ENCODE peak calls at places on chromosomes 12 and 14, in eight cellular contexts. One of them, this sample, is unnamed.

GRCh38 chr14:56730468-56731145 is 79.7 kb downstream of the OTX2 start:
- DNase-seq in naive thymus-derived CD4-positive, alpha-beta T cell: no peak
- DNase-seq in tibial artery: no peak
- DNase-seq in Panc1: no peak
- DNase-seq in NT2/D1: no peak
- DNase-seq in aorta: no peak
- DNase-seq in iPS DF 6.9: no peak
- DNase-seq in AG10803: no peak
- DNase-seq in this sample: no peak

GRCh38 chr14:50088117-50088515 is 28.3 kb downstream of the VCPKMT start:
- DNase-seq in naive thymus-derived CD4-positive, alpha-beta T cell: no peak
- DNase-seq in tibial artery: no peak
- DNase-seq in Panc1: no peak
- DNase-seq in NT2/D1: no peak
- DNase-seq in aorta: no peak
- DNase-seq in iPS DF 6.9: no peak
- DNase-seq in AG10803: no peak
- DNase-seq in this sample: no peak

GRCh38 chr14:100862277-100862676 is 36.4 kb downstream of the MEG3 start:
- DNase-seq in naive thymus-derived CD4-positive, alpha-beta T cell: no peak
- DNase-seq in tibial artery: no peak
- DNase-seq in Panc1: no peak
- DNase-seq in NT2/D1: no peak
- DNase-seq in aorta: peak
- DNase-seq in iPS DF 6.9: no peak
- DNase-seq in AG10803: peak
- DNase-seq in this sample: no peak

GRCh38 chr12:51923506-51924365 is 16.4 kb downstream of the ACVRL1 start:
- DNase-seq in naive thymus-derived CD4-positive, alpha-beta T cell: peak
- DNase-seq in tibial artery: peak
- DNase-seq in Panc1: peak
- DNase-seq in NT2/D1: no peak
- DNase-seq in aorta: peak
- DNase-seq in iPS DF 6.9: peak
- DNase-seq in AG10803: peak
- DNase-seq in this sample: no peak

GRCh38 chr14:101058571-101058970 is 155.0 kb upstream of the RTL1 start:
- DNase-seq in naive thymus-derived CD4-positive, alpha-beta T cell: no peak
- DNase-seq in tibial artery: no peak
- DNase-seq in Panc1: no peak
- DNase-seq in NT2/D1: no peak
- DNase-seq in aorta: no peak
- DNase-seq in iPS DF 6.9: no peak
- DNase-seq in AG10803: peak
- DNase-seq in this sample: peak

GRCh38 chr12:82910246-82910893 is 223.7 kb downstream of the TMTC2 start:
- DNase-seq in naive thymus-derived CD4-positive, alpha-beta T cell: no peak
- DNase-seq in tibial artery: no peak
- DNase-seq in Panc1: no peak
- DNase-seq in NT2/D1: no peak
- DNase-seq in aorta: no peak
- DNase-seq in iPS DF 6.9: no peak
- DNase-seq in AG10803: no peak
- DNase-seq in this sample: no peak

GRCh38 chr12:120103044-120103338 is 13.6 kb downstream of the RAB35 start:
- DNase-seq in naive thymus-derived CD4-positive, alpha-beta T cell: no peak
- DNase-seq in tibial artery: no peak
- DNase-seq in Panc1: no peak
- DNase-seq in NT2/D1: no peak
- DNase-seq in aorta: no peak
- DNase-seq in iPS DF 6.9: no peak
- DNase-seq in AG10803: no peak
- DNase-seq in this sample: no peak

GRCh38 chr12:47989666-47990065 is 14.6 kb downstream of the COL2A1 start:
- DNase-seq in naive thymus-derived CD4-positive, alpha-beta T cell: no peak
- DNase-seq in tibial artery: peak
- DNase-seq in Panc1: no peak
- DNase-seq in NT2/D1: no peak
- DNase-seq in aorta: no peak
- DNase-seq in iPS DF 6.9: no peak
- DNase-seq in AG10803: no peak
- DNase-seq in this sample: no peak

GRCh38 chr12:9032202-9032964 is 43.0 kb downstream of the KLRG1 start:
- DNase-seq in naive thymus-derived CD4-positive, alpha-beta T cell: no peak
- DNase-seq in tibial artery: no peak
- DNase-seq in Panc1: no peak
- DNase-seq in NT2/D1: no peak
- DNase-seq in aorta: no peak
- DNase-seq in iPS DF 6.9: no peak
- DNase-seq in AG10803: no peak
- DNase-seq in this sample: no peak

GRCh38 chr12:91140660-91141045 is 29.4 kb upstream of the LUM start:
- DNase-seq in naive thymus-derived CD4-positive, alpha-beta T cell: no peak
- DNase-seq in tibial artery: no peak
- DNase-seq in Panc1: no peak
- DNase-seq in NT2/D1: no peak
- DNase-seq in aorta: peak
- DNase-seq in iPS DF 6.9: no peak
- DNase-seq in AG10803: peak
- DNase-seq in this sample: no peak

GRCh38 chr12:132560831-132561783 is 49.3 kb downstream of the LRCOL1 start:
- DNase-seq in naive thymus-derived CD4-positive, alpha-beta T cell: peak
- DNase-seq in tibial artery: no peak
- DNase-seq in Panc1: peak
- DNase-seq in NT2/D1: peak
- DNase-seq in aorta: no peak
- DNase-seq in iPS DF 6.9: no peak
- DNase-seq in AG10803: peak
- DNase-seq in this sample: no peak

GRCh38 chr14:90758959-90759358 is 57.3 kb downstream of the TTC7B start:
- DNase-seq in naive thymus-derived CD4-positive, alpha-beta T cell: no peak
- DNase-seq in tibial artery: peak
- DNase-seq in Panc1: no peak
- DNase-seq in NT2/D1: no peak
- DNase-seq in aorta: peak
- DNase-seq in iPS DF 6.9: no peak
- DNase-seq in AG10803: peak
- DNase-seq in this sample: peak

GRCh38 chr14:58430156-58430555 is 2.6 kb downstream of the KIAA0586 start:
- DNase-seq in naive thymus-derived CD4-positive, alpha-beta T cell: no peak
- DNase-seq in tibial artery: no peak
- DNase-seq in Panc1: no peak
- DNase-seq in NT2/D1: no peak
- DNase-seq in aorta: no peak
- DNase-seq in iPS DF 6.9: no peak
- DNase-seq in AG10803: peak
- DNase-seq in this sample: peak

GRCh38 chr14:26130690-26131089 is 467.1 kb downstream of the NOVA1 start:
- DNase-seq in naive thymus-derived CD4-positive, alpha-beta T cell: no peak
- DNase-seq in tibial artery: no peak
- DNase-seq in Panc1: no peak
- DNase-seq in NT2/D1: no peak
- DNase-seq in aorta: no peak
- DNase-seq in iPS DF 6.9: no peak
- DNase-seq in AG10803: no peak
- DNase-seq in this sample: no peak

GRCh38 chr14:63011609-63012008 is 33.6 kb downstream of the KCNH5 start:
- DNase-seq in naive thymus-derived CD4-positive, alpha-beta T cell: no peak
- DNase-seq in tibial artery: no peak
- DNase-seq in Panc1: no peak
- DNase-seq in NT2/D1: no peak
- DNase-seq in aorta: no peak
- DNase-seq in iPS DF 6.9: no peak
- DNase-seq in AG10803: no peak
- DNase-seq in this sample: no peak

GRCh38 chr14:61321385-61322010 is at the start of gene PRKCH:
- DNase-seq in naive thymus-derived CD4-positive, alpha-beta T cell: peak
- DNase-seq in tibial artery: peak
- DNase-seq in Panc1: no peak
- DNase-seq in NT2/D1: peak
- DNase-seq in aorta: peak
- DNase-seq in iPS DF 6.9: no peak
- DNase-seq in AG10803: peak
- DNase-seq in this sample: no peak

GRCh38 chr12:107352347-107353081 is 259.2 kb upstream of the CRY1 start:
- DNase-seq in naive thymus-derived CD4-positive, alpha-beta T cell: peak
- DNase-seq in tibial artery: no peak
- DNase-seq in Panc1: no peak
- DNase-seq in NT2/D1: no peak
- DNase-seq in aorta: no peak
- DNase-seq in iPS DF 6.9: no peak
- DNase-seq in AG10803: no peak
- DNase-seq in this sample: no peak

DNA sequence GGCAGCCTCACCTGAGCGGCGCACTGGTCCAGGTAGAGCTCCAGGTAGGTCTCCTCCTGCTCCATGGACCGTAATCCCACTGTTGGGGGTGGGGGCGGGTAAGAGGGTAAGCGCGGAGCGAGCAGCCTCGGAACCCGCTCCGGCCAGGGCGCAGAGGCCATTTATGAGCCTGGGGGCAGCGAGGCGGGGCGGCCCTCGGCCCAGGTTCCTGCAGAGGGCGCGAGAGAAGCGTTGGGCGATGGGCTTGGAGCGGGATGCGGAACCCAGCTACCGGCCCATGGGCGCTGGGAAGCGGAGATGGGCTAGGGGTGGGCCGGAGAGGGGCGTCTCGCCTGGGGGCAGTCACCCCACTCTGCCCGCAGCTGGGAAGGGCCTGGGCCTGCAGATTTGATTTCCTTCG is at the start of gene TBPL2:
- DNase-seq in naive thymus-derived CD4-positive, alpha-beta T cell: no peak
- DNase-seq in tibial artery: no peak
- DNase-seq in Panc1: no peak
- DNase-seq in NT2/D1: no peak
- DNase-seq in aorta: no peak
- DNase-seq in iPS DF 6.9: no peak
- DNase-seq in AG10803: no peak
- DNase-seq in this sample: no peak
- H3K4me3 ChIP-seq in naive thymus-derived CD4-positive, alpha-beta T cell: no peak
- H3K4me3 ChIP-seq in tibial artery: no peak
- H3K4me3 ChIP-seq in Panc1: no peak
- H3K4me3 ChIP-seq in NT2/D1: no peak
- H3K4me3 ChIP-seq in aorta: no peak
- H3K4me3 ChIP-seq in iPS DF 6.9: peak
- H3K4me3 ChIP-seq in AG10803: no peak
- H3K4me3 ChIP-seq in this sample: no peak

GRCh38 chr12:123250471-123251383 is 17.5 kb downstream of the MTRFR start:
- DNase-seq in naive thymus-derived CD4-positive, alpha-beta T cell: no peak
- DNase-seq in tibial artery: no peak
- DNase-seq in Panc1: no peak
- DNase-seq in NT2/D1: no peak
- DNase-seq in aorta: no peak
- DNase-seq in iPS DF 6.9: no peak
- DNase-seq in AG10803: no peak
- DNase-seq in this sample: no peak
- H3K4me3 ChIP-seq in naive thymus-derived CD4-positive, alpha-beta T cell: no peak
- H3K4me3 ChIP-seq in tibial artery: no peak
- H3K4me3 ChIP-seq in Panc1: no peak
- H3K4me3 ChIP-seq in NT2/D1: no peak
- H3K4me3 ChIP-seq in aorta: no peak
- H3K4me3 ChIP-seq in iPS DF 6.9: no peak
- H3K4me3 ChIP-seq in AG10803: no peak
- H3K4me3 ChIP-seq in this sample: no peak

DNA sequence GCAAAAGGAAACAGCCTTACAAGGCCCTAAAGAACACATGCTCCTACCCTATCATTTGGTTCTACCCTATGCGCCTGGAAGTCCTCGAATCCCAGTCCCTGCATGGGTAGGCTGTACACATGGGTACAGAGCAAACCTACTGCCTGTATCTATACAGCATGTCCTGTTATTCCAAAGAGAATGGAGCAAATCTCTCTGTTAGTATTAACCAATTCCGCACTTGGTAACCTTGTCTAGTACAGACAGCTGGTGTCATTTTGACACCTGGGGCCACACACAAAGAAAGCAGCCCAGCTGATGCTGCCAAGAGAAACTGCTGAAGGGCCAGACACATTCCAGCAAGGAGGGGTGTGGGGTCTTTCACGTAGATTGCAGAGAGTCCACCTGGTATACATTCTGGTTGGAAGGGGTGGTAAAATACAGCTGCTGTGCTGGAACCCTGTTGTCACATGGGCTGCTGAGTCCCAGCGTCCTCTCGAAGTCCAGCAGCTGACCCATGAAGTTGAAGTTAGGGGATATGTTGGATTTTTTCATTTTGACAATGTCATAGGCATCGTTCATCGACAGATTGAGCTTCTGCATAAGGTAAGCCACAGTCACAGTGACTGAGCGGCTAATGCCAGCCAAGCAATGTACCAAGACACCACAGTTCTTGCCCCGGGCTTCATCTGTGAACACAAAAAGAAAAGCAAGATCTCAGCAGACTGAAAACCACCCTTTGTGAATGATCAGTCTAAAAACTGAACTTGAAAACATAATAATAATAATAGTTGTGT is 3.2 kb downstream of the DUSP6 start:
- DNase-seq in naive thymus-derived CD4-positive, alpha-beta T cell: no peak
- DNase-seq in tibial artery: no peak
- DNase-seq in Panc1: no peak
- DNase-seq in NT2/D1: no peak
- DNase-seq in aorta: no peak
- DNase-seq in iPS DF 6.9: no peak
- DNase-seq in AG10803: no peak
- DNase-seq in this sample: no peak
- H3K4me3 ChIP-seq in naive thymus-derived CD4-positive, alpha-beta T cell: no peak
- H3K4me3 ChIP-seq in tibial artery: peak
- H3K4me3 ChIP-seq in Panc1: peak
- H3K4me3 ChIP-seq in NT2/D1: no peak
- H3K4me3 ChIP-seq in aorta: peak
- H3K4me3 ChIP-seq in iPS DF 6.9: peak
- H3K4me3 ChIP-seq in AG10803: peak
- H3K4me3 ChIP-seq in this sample: peak

GRCh38 chr14:23307687-23308644 is 1.3 kb downstream of the BCL2L2 start:
- DNase-seq in naive thymus-derived CD4-positive, alpha-beta T cell: no peak
- DNase-seq in tibial artery: no peak
- DNase-seq in Panc1: no peak
- DNase-seq in NT2/D1: no peak
- DNase-seq in aorta: no peak
- DNase-seq in iPS DF 6.9: no peak
- DNase-seq in AG10803: no peak
- DNase-seq in this sample: no peak

GRCh38 chr14:23307146-23307447 is 464 bp downstream of the BCL2L2 start:
- DNase-seq in naive thymus-derived CD4-positive, alpha-beta T cell: no peak
- DNase-seq in tibial artery: no peak
- DNase-seq in Panc1: no peak
- DNase-seq in NT2/D1: no peak
- DNase-seq in aorta: no peak
- DNase-seq in iPS DF 6.9: no peak
- DNase-seq in AG10803: no peak
- DNase-seq in this sample: no peak

GRCh38 chr14:23308721-23309445 is 2.2 kb downstream of the BCL2L2 start:
- DNase-seq in naive thymus-derived CD4-positive, alpha-beta T cell: no peak
- DNase-seq in tibial artery: no peak
- DNase-seq in Panc1: no peak
- DNase-seq in NT2/D1: no peak
- DNase-seq in aorta: no peak
- DNase-seq in iPS DF 6.9: no peak
- DNase-seq in AG10803: no peak
- DNase-seq in this sample: no peak

GRCh38 chr14:23306113-23306411 is 571 bp upstream of the BCL2L2 start:
- DNase-seq in naive thymus-derived CD4-positive, alpha-beta T cell: no peak
- DNase-seq in tibial artery: no peak
- DNase-seq in Panc1: no peak
- DNase-seq in NT2/D1: no peak
- DNase-seq in aorta: no peak
- DNase-seq in iPS DF 6.9: no peak
- DNase-seq in AG10803: no peak
- DNase-seq in this sample: no peak

GRCh38 chr14:23306412-23307145 is at the start of gene BCL2L2:
- DNase-seq in naive thymus-derived CD4-positive, alpha-beta T cell: peak
- DNase-seq in tibial artery: peak
- DNase-seq in Panc1: no peak
- DNase-seq in NT2/D1: peak
- DNase-seq in aorta: peak
- DNase-seq in iPS DF 6.9: no peak
- DNase-seq in AG10803: peak
- DNase-seq in this sample: peak
- H3K4me3 ChIP-seq in naive thymus-derived CD4-positive, alpha-beta T cell: no peak
- H3K4me3 ChIP-seq in tibial artery: peak
- H3K4me3 ChIP-seq in Panc1: peak
- H3K4me3 ChIP-seq in NT2/D1: peak
- H3K4me3 ChIP-seq in aorta: peak
- H3K4me3 ChIP-seq in iPS DF 6.9: peak
- H3K4me3 ChIP-seq in AG10803: peak
- H3K4me3 ChIP-seq in this sample: peak